ENCODE peak calls at places on chromosomes 5 and 9, in eight cellular contexts. W is body of pancreas; P is H9; V is heart right ventricle; D is right atrium auricular region; N is breast epithelium; X is astrocyte; K is CD4-positive, alpha-beta T cell. C is an unnamed sample.

GRCh38 chr5:104635216-104635615 is 1072.6 kb upstream of the NUDT12 start:
- DNase-seq in D (no peak), W (no peak), P (no peak), X (peak), K (no peak), N (no peak), V (no peak), C (no peak)

GRCh38 chr9:70229026-70229425 is 29.8 kb upstream of the SMC5 start:
- DNase-seq in D (peak), W (no peak), N (no peak), P (no peak), K (no peak), V (peak), X (no peak), C (no peak)

GRCh38 chr5:141560725-141561483 is 57.9 kb downstream of the DIAPH1 start:
- DNase-seq in K (no peak), D (peak), V (peak), X (peak), P (peak), N (peak), W (peak), C (peak)

GRCh38 chr9:136008693-136008997 is 47.5 kb upstream of the UBAC1 start:
- DNase-seq in P (no peak), N (no peak), D (no peak), W (no peak), V (no peak), K (no peak), X (no peak), C (no peak)

GRCh38 chr5:12023614-12024241 is 119.5 kb upstream of the CTNND2 start:
- DNase-seq in V (no peak), W (peak), D (no peak), N (no peak), X (peak), K (no peak), P (no peak), C (no peak)

GRCh38 chr5:174309131-174309845 is 263.8 kb downstream of the NSG2 start:
- DNase-seq in N (no peak), K (no peak), P (peak), X (no peak), V (no peak), W (no peak), D (peak), C (no peak)

GRCh38 chr5:51347157-51347556 is 36.1 kb upstream of the ISL1 start:
- DNase-seq in D (no peak), V (no peak), W (no peak), P (no peak), K (no peak), X (no peak), N (no peak), C (no peak)

GRCh38 chr9:69097053-69097452 is 61.5 kb downstream of the FXN start:
- DNase-seq in D (no peak), N (no peak), V (no peak), K (no peak), P (no peak), X (peak), W (peak), C (no peak)

GRCh38 chr5:43773032-43773830 is 170.3 kb downstream of the NNT start:
- DNase-seq in N (no peak), W (no peak), K (no peak), X (peak), D (no peak), V (no peak), P (no peak), C (no peak)

GRCh38 chr5:35822541-35822940 is 34.1 kb upstream of the IL7R start:
- DNase-seq in P (no peak), K (peak), W (no peak), N (no peak), V (no peak), D (no peak), X (no peak), C (no peak)

DNA sequence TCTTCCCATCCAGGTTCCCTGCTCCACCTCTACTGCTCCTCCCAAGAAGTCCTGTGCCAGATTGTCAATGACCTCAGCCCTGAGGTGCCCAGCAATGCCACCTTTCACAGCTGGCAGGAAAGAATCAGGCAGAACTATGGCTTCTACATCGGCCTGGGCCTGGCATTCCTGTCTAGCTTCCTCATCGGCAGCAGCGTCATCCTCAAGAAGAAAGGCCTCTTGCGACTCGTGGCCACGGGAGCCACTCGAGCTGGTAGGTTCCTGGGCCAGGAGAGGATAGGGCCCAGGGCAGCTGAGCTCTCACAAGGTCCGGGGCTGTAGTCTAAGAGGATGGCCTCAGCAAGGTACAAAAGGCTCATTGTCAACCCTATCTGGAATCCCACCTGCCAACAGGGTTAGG is 3.1 kb downstream of the NIPAL4 start:
- DNase-seq in P (no peak), K (no peak), X (peak), D (no peak), W (no peak), N (no peak), V (no peak), C (no peak)
- H3K27ac ChIP-seq in P (no peak), K (no peak), X (peak), D (no peak), W (no peak), N (no peak), V (no peak), C (peak)

DNA sequence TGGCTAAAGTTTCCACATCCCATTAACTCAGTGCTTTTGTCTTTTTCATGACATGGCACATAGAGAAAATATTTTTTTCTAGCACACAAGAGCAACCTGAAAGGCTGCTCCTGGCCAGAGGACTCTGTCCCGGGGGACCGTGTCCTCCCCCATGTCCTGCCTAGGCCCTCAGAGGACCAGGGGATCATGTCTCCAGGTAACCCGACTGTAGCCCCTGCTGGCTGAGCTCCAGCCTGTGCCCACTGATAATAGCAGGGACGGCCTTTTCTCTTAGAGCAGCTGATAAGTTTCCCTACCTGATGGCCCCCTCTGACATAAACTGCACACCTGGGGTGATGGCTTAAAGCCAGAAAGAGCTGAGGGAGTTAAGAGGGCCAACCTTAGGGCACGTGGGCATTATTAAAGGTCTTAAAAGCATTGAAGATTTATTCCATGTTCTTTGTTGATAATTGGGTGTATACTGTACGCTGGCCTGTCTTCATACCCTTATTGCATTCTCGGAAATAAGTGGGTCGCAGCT is 5.9 kb downstream of the HDHD3 start:
- DNase-seq in K (no peak), D (no peak), P (no peak), X (no peak), N (no peak), V (no peak), W (peak), C (no peak)
- H3K27ac ChIP-seq in K (no peak), D (no peak), P (no peak), X (no peak), N (no peak), V (no peak), W (peak), C (no peak)

GRCh38 chr5:177538876-177539275 is 15.5 kb downstream of the FAM193B start:
- DNase-seq in N (no peak), V (no peak), D (no peak), X (no peak), P (no peak), W (no peak), K (no peak), C (no peak)

GRCh38 chr5:177536386-177536785 is 18.0 kb downstream of the FAM193B start:
- DNase-seq in D (no peak), X (no peak), K (no peak), W (no peak), P (no peak), V (no peak), N (no peak), C (no peak)

GRCh38 chr5:177535125-177535524 is 18.4 kb upstream of the DDX41 start:
- DNase-seq in X (no peak), V (no peak), N (no peak), W (no peak), K (no peak), P (no peak), D (no peak), C (no peak)

GRCh38 chr5:177539411-177539810 is 15.0 kb downstream of the FAM193B start:
- DNase-seq in W (no peak), V (no peak), P (no peak), D (no peak), X (peak), N (no peak), K (no peak), C (no peak)

GRCh38 chr5:177537389-177538361 is 16.7 kb downstream of the FAM193B start:
- DNase-seq in N (no peak), V (peak), X (peak), K (no peak), D (no peak), W (peak), P (no peak), C (no peak)
- H3K27ac ChIP-seq in N (peak), V (peak), X (peak), K (no peak), D (peak), W (peak), P (no peak), C (no peak)

DNA sequence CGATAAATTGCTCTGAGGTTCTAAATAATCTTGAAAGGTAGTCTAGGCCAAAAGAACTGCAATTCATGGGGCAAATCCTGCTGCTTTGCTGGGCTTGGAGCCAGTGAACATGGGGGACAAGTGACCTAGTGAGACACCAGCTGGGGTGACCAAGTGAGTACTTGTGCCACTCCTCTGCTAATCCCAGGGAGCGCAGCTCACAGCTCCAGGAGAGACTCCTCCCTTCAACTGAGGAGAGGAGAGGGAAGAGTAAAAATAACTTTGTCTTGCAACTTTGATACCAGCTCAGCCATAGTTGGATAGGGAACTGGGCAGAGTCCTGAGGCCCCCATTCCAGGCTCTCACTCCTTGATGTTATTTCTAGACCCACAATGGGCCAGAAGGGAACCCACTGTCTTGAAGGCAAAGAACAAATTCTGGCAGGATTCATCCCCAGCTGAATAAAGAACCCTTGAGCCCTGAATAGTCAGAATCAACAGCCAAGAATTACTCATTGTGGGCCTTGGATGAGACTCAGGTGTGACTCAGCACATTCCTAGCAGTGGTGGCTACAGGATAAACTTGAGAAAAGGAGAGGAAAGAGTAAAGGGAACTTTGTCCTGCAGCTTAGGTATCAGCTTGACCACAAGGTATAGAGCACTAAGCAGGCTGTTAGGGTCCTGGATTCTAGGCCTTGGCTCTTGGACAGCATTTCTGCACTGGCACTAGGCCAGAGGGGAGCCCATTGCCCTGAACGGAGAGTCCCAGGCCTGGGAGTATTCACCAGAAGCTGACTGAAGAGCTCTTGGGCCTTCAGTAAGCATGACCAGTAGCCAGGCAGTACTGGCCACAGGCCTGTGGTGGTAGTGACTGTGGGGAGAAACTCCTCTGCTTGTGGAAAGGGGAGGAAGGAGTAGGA is 288.3 kb upstream of the CDH18 start:
- DNase-seq in K (no peak), W (no peak), V (no peak), P (peak), X (peak), N (no peak), D (no peak), C (no peak)
- H3K27ac ChIP-seq in K (no peak), W (no peak), V (no peak), P (no peak), X (peak), N (no peak), D (no peak), C (no peak)

GRCh38 chr9:127055745-127056402 is 66.6 kb downstream of the ANGPTL2 start:
- DNase-seq in D (no peak), X (no peak), P (no peak), N (no peak), V (no peak), W (no peak), K (no peak), C (no peak)
- H3K27ac ChIP-seq in D (no peak), X (no peak), P (no peak), N (no peak), V (no peak), W (no peak), K (no peak), C (peak)

GRCh38 chr9:127960410-127961165 is 20.2 kb downstream of the EEIG1 start:
- DNase-seq in V (peak), P (no peak), N (peak), K (no peak), D (no peak), W (no peak), X (no peak), C (no peak)
- H3K27ac ChIP-seq in V (peak), P (no peak), N (peak), K (peak), D (peak), W (peak), X (no peak), C (peak)

GRCh38 chr9:133515615-133516255 is 9.0 kb downstream of the MYMK start:
- DNase-seq in N (no peak), D (no peak), X (no peak), K (no peak), V (peak), P (no peak), W (no peak), C (no peak)
- H3K27ac ChIP-seq in N (no peak), D (no peak), X (no peak), K (no peak), V (no peak), P (no peak), W (no peak), C (peak)

GRCh38 chr5:38872826-38873225 is 27.0 kb downstream of the OSMR start:
- DNase-seq in X (peak), P (no peak), K (no peak), D (no peak), N (no peak), W (no peak), V (no peak), C (no peak)

GRCh38 chr5:38871790-38872551 is 26.2 kb downstream of the OSMR start:
- DNase-seq in D (no peak), N (no peak), V (no peak), X (peak), W (no peak), P (no peak), K (no peak), C (no peak)

GRCh38 chr5:38871211-38871610 is 25.4 kb downstream of the OSMR start:
- DNase-seq in D (no peak), K (no peak), W (no peak), X (peak), V (no peak), P (no peak), N (no peak), C (no peak)

GRCh38 chr5:38867071-38867790 is 21.4 kb downstream of the OSMR start:
- DNase-seq in W (no peak), P (no peak), X (peak), D (no peak), N (no peak), V (no peak), K (no peak), C (no peak)

GRCh38 chr5:38870595-38870994 is 24.8 kb downstream of the OSMR start:
- DNase-seq in W (no peak), P (no peak), D (no peak), V (no peak), N (no peak), K (no peak), X (no peak), C (no peak)
- H3K27ac ChIP-seq in W (no peak), P (no peak), D (no peak), V (no peak), N (peak), K (no peak), X (peak), C (no peak)